ENCODE peak calls at places on chromosomes 6 and 20, in eight cellular contexts. E is breast epithelium, K is testis, G is ascending aorta, O is lower lobe of right lung, U is transverse colon, H is adrenal gland, Z is bronchial epithelial cell. T is an unnamed sample. For H3K36me3, the result is how much of the 10 kb centered on the place peaks cover.

GRCh38 chr6:14467591-14467990 is 350.0 kb downstream of the CD83 start:
- DNase-seq in Z (no peak), H (no peak), K (no peak), E (no peak), O (no peak), G (no peak), U (no peak), T (no peak)

GRCh38 chr20:57772349-57772964 is 62.6 kb upstream of the PMEPA1 start:
- DNase-seq in O (no peak), Z (peak), H (no peak), K (no peak), G (peak), E (no peak), U (no peak), T (no peak)

GRCh38 chr6:24910850-24911712 is 24.7 kb downstream of the RIPOR2 start:
- DNase-seq in U (peak), O (peak), K (peak), H (peak), E (no peak), G (peak), Z (peak), T (peak)

GRCh38 chr6:119109654-119110325 is 31.3 kb upstream of the FAM184A start:
- DNase-seq in U (no peak), H (no peak), O (no peak), Z (no peak), E (no peak), K (no peak), G (no peak), T (no peak)

GRCh38 chr6:37320649-37321048 is 33.1 kb upstream of the RNF8 start:
- DNase-seq in H (no peak), U (no peak), Z (no peak), K (no peak), E (no peak), G (no peak), O (no peak), T (no peak)

GRCh38 chr6:6455272-6455671 is 133.2 kb upstream of the LY86 start:
- DNase-seq in E (no peak), H (no peak), O (no peak), Z (peak), G (no peak), U (no peak), K (no peak), T (no peak)

GRCh38 chr6:159679091-159680077 is 13.7 kb downstream of the SOD2 start:
- DNase-seq in K (no peak), U (no peak), H (no peak), Z (peak), E (no peak), O (no peak), G (no peak), T (no peak)

GRCh38 chr6:150418825-150419594 is 50.2 kb downstream of the IYD start:
- DNase-seq in K (peak), U (peak), E (no peak), O (peak), G (peak), H (peak), Z (peak), T (peak)

GRCh38 chr6:38501931-38502330 is 137.8 kb downstream of the BTBD9 start:
- DNase-seq in H (no peak), K (no peak), E (no peak), G (no peak), U (no peak), Z (no peak), O (no peak), T (no peak)

GRCh38 chr20:6277661-6278060 is 154.8 kb upstream of the FERMT1 start:
- DNase-seq in E (no peak), H (no peak), O (no peak), Z (no peak), K (no peak), U (no peak), G (no peak), T (no peak)

GRCh38 chr20:62323980-62324906 is 21.4 kb downstream of the ADRM1 start:
- DNase-seq in H (no peak), E (no peak), K (no peak), O (no peak), G (no peak), U (no peak), Z (no peak), T (no peak)
- H3K36me3 ChIP-seq in H (under half), E (under half), K (under half), O (half or more), G (half or more), U (under half), Z (half or more), T (half or more)

GRCh38 chr6:135322427-135323201 is 141.5 kb downstream of the MYB start:
- DNase-seq in H (no peak), E (no peak), K (no peak), Z (no peak), G (no peak), O (no peak), U (no peak), T (peak)

GRCh38 chr6:135323202-135323668 is 142.1 kb downstream of the MYB start:
- DNase-seq in E (no peak), G (no peak), K (no peak), H (no peak), U (no peak), Z (no peak), O (no peak), T (no peak)

GRCh38 chr6:135321012-135321621 is 140.0 kb downstream of the MYB start:
- DNase-seq in O (no peak), U (no peak), H (peak), Z (no peak), G (no peak), K (no peak), E (no peak), T (no peak)

GRCh38 chr6:135318728-135319469 is 137.8 kb downstream of the MYB start:
- DNase-seq in K (no peak), E (no peak), O (no peak), U (no peak), Z (no peak), G (no peak), H (no peak), T (no peak)

GRCh38 chr6:135319819-135320218 is 138.7 kb downstream of the MYB start:
- DNase-seq in U (no peak), H (no peak), K (no peak), E (no peak), G (no peak), O (no peak), Z (no peak), T (no peak)
- H3K36me3 ChIP-seq in U (under half), H (under half), K (under half), E (under half), G (under half), O (under half), Z (under half), T (under half)

DNA sequence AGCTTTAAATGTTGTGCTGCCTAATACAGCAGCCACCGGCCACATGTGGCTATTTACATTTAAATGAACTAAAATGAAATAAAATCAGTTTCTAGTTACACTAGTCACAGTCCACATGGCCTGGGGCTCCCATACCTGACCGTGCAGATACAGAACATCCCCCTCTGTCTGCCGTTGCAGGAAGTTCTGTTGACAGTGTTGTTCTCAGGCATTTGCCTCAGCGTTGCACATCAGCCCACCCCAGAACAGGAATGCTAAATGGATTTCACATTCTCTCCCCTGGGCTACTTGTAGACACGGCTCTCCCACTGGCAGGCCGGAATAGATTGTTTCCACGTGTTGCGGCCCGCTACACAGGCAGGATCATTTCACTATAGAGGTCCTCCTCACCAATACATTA is 26.3 kb downstream of the JAG1 start:
- DNase-seq in E (no peak), K (no peak), Z (no peak), G (no peak), O (no peak), U (peak), H (peak), T (no peak)
- H3K36me3 ChIP-seq in E (under half), K (under half), Z (half or more), G (half or more), O (half or more), U (under half), H (under half), T (half or more)

GRCh38 chr6:110017946-110018345 is 39.8 kb downstream of the GPR6 start:
- DNase-seq in K (no peak), O (no peak), E (no peak), G (no peak), U (no peak), H (no peak), Z (no peak), T (no peak)
- H3K36me3 ChIP-seq in K (under half), O (under half), E (under half), G (under half), U (under half), H (under half), Z (under half), T (under half)

GRCh38 chr20:37193821-37194220 is 14.5 kb upstream of the MROH8 start:
- DNase-seq in O (no peak), Z (no peak), U (no peak), H (peak), K (no peak), G (no peak), E (no peak), T (no peak)

GRCh38 chr20:37192137-37192854 is 12.9 kb upstream of the MROH8 start:
- DNase-seq in K (peak), U (peak), G (peak), E (peak), O (peak), Z (peak), H (peak), T (peak)

GRCh38 chr20:37195018-37195417 is 15.7 kb upstream of the MROH8 start:
- DNase-seq in U (no peak), K (no peak), Z (no peak), O (no peak), H (peak), G (no peak), E (no peak), T (no peak)

GRCh38 chr20:37194616-37195015 is 15.3 kb upstream of the MROH8 start:
- DNase-seq in K (no peak), O (no peak), U (no peak), Z (no peak), E (no peak), G (no peak), H (peak), T (peak)

DNA sequence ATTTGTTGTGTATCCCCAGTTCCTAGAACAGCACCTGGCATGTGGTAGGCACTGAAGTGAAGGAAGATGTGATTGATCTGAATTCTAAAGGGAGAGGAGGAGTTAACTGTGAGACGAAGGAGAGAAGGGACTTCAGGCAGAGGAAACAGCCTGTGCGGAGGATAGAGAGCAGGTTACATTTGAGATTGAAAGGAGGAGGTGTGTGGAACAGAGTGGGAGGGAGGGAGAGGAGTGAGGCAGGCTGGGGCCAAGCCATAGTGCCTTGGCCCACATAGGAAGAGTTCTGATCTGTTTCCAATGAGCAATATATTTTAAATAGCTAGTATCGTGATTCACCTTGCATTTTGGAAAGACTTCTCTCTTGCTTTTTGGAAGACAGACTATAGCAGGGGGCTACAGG is 13.9 kb upstream of the MROH8 start:
- DNase-seq in E (no peak), H (peak), G (peak), U (no peak), K (no peak), Z (no peak), O (no peak), T (no peak)
- H3K36me3 ChIP-seq in E (under half), H (under half), G (under half), U (under half), K (under half), Z (under half), O (under half), T (under half)